ENCODE peak calls at places on chromosome 18, in six cellular contexts. H is IMR-90, E is cardiac fibroblast, R is kidney, J is heart right ventricle, U is cardiac muscle cell. W is an unnamed sample.

GRCh38 chr18:7360606-7361170 is 129.8 kb downstream of the LRRC30 start:
- DNase-seq in J (no peak), E (no peak), H (no peak), U (no peak), R (no peak), W (no peak)

GRCh38 chr18:79454034-79454735 is 58.5 kb downstream of the NFATC1 start:
- DNase-seq in E (peak; percentile 52), H (peak; percentile 10), R (no peak), U (no peak), J (peak; percentile 36), W (peak; percentile 55)

GRCh38 chr18:61569176-61569892 is 236.1 kb downstream of the CDH20 start:
- DNase-seq in H (peak; percentile 80), U (no peak), J (peak; percentile 63), R (no peak), E (peak; percentile 81), W (peak; percentile 80)

GRCh38 chr18:32208012-32208411 is 18.2 kb downstream of the MEP1B start:
- DNase-seq in J (no peak), H (no peak), U (no peak), R (no peak), E (no peak), W (no peak)

GRCh38 chr18:38491195-38491594 is 925.6 kb upstream of the CELF4 start:
- DNase-seq in U (no peak), R (no peak), J (no peak), E (no peak), H (no peak), W (no peak)

GRCh38 chr18:79679552-79680099 is at the start of gene CTDP1:
- DNase-seq in J (peak; percentile 90), E (peak; percentile 95), H (peak; percentile 91), R (peak; percentile 98), U (peak; percentile 97), W (peak; percentile 96)

GRCh38 chr18:830315-830901 is 18.4 kb upstream of the YES1 start:
- DNase-seq in H (peak; percentile 67), J (peak; percentile 51), U (no peak), R (no peak), E (peak; percentile 88), W (peak; percentile 81)

GRCh38 chr18:23732439-23732838 is 43.2 kb downstream of the LAMA3 start:
- DNase-seq in E (no peak), U (no peak), J (no peak), H (no peak), R (no peak), W (no peak)

GRCh38 chr18:37563810-37564511 is 1.6 kb downstream of the CELF4 start:
- DNase-seq in J (no peak), R (no peak), U (no peak), H (no peak), E (no peak), W (no peak)

GRCh38 chr18:47586418-47586817 is 335.0 kb upstream of the SKOR2 start:
- DNase-seq in H (no peak), J (no peak), R (no peak), U (no peak), E (no peak), W (no peak)

GRCh38 chr18:22695674-22696073 is 237.5 kb upstream of the RBBP8 start:
- DNase-seq in U (no peak), R (no peak), E (no peak), J (no peak), H (no peak), W (no peak)

GRCh38 chr18:22699629-22700028 is 233.5 kb upstream of the RBBP8 start:
- DNase-seq in R (no peak), U (no peak), J (no peak), E (no peak), H (no peak), W (no peak)

GRCh38 chr18:22698711-22699110 is 234.4 kb upstream of the RBBP8 start:
- DNase-seq in R (no peak), U (no peak), H (no peak), E (no peak), J (no peak), W (no peak)

GRCh38 chr18:22694954-22695353 is 238.2 kb upstream of the RBBP8 start:
- DNase-seq in H (peak; percentile 98), E (peak; percentile 92), R (peak; percentile 77), U (no peak), J (peak; percentile 43), W (peak; percentile 96)

GRCh38 chr18:22697561-22697960 is 235.6 kb upstream of the RBBP8 start:
- DNase-seq in U (no peak), E (no peak), J (no peak), H (no peak), R (no peak), W (no peak)
- H3K4me3 ChIP-seq in U (no peak overlapping the region), E (no peak overlapping the region), J (no peak overlapping the region), H (no peak overlapping the region), R (no peak overlapping the region), W (no peak overlapping the region)

DNA sequence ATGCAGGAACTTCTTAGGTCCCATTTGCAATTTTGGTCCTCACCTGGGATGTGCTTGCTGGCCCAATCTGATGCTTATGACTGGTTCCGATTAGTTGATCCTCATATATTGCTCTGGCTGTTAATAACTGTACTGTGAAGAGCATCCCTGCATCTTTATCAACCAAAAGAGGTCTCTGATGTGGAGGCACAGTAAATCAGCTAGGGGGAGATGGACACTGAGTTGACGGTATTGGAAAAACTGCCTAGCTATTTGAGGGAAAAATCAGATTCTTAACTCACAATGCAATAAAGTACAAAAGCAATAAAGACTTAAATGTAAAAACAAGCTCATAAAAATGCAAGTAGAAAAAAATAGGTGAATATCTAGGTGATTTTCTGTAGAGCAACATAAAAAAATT is 188.0 kb upstream of the TCF4 start:
- DNase-seq in U (no peak), H (no peak), J (no peak), E (no peak), R (no peak), W (no peak)
- TF ChIP-seq CTCF in U (no peak), H (no peak), J (peak; percentile 44), E (no peak), R (no peak), W (peak; percentile 27)

GRCh38 chr18:59957957-59958356 is 58.2 kb downstream of the PMAIP1 start:
- DNase-seq in U (peak; percentile 96), J (peak; percentile 55), R (no peak), E (peak; percentile 51), H (peak; percentile 83), W (peak; percentile 68)
- H3K4me3 ChIP-seq in U (no peak overlapping the region), J (no peak overlapping the region), R (no peak overlapping the region), E (no peak overlapping the region), H (no peak overlapping the region), W (no peak overlapping the region)

GRCh38 chr18:3221496-3221895 is 1.7 kb upstream of the MYOM1 start:
- DNase-seq in J (no peak), H (no peak), U (no peak), E (no peak), R (no peak), W (no peak)
- TF ChIP-seq CTCF in J (no peak), H (no peak), U (no peak), E (no peak), R (no peak), W (no peak)

GRCh38 chr18:13376298-13376840 is 157.8 kb downstream of the LDLRAD4 start:
- DNase-seq in R (no peak), E (no peak), J (no peak), H (no peak), U (no peak), W (peak; percentile 36)

GRCh38 chr18:13379062-13379800 is 160.7 kb downstream of the LDLRAD4 start:
- DNase-seq in E (no peak), H (no peak), U (peak; percentile 72), J (no peak), R (no peak), W (no peak)

GRCh38 chr18:13378150-13378549 is 159.6 kb downstream of the LDLRAD4 start:
- DNase-seq in J (no peak), R (no peak), H (no peak), U (no peak), E (no peak), W (no peak)

GRCh38 chr18:13376841-13377351 is 158.3 kb downstream of the LDLRAD4 start:
- DNase-seq in E (no peak), U (no peak), J (no peak), R (no peak), H (no peak), W (no peak)

DNA sequence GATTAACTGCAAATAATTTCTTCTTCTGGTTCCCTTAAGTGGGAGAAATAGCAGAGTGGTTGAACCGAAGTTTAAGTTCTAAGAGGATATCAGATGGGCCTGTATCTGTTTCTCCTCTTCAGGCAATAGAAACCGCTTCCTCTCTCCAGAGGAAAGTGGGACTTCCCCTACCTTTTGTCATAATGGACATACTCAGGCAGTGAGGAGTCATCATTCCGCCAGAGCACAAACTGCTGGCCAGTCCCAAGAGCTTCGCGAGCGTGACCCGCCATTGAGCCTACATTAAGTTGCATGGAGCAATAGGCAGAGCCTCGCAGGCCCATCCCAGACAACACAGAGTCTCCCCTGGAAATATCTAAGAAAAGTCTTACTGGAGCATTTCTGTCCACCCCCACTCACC is 158.9 kb downstream of the LDLRAD4 start:
- DNase-seq in R (no peak), H (peak; percentile 13), E (no peak), U (no peak), J (no peak), W (no peak)
- H3K4me3 ChIP-seq in R (no peak overlapping the region), H (no peak overlapping the region), E (no peak overlapping the region), U (no peak overlapping the region), J (no peak overlapping the region), W (no peak overlapping the region)

DNA sequence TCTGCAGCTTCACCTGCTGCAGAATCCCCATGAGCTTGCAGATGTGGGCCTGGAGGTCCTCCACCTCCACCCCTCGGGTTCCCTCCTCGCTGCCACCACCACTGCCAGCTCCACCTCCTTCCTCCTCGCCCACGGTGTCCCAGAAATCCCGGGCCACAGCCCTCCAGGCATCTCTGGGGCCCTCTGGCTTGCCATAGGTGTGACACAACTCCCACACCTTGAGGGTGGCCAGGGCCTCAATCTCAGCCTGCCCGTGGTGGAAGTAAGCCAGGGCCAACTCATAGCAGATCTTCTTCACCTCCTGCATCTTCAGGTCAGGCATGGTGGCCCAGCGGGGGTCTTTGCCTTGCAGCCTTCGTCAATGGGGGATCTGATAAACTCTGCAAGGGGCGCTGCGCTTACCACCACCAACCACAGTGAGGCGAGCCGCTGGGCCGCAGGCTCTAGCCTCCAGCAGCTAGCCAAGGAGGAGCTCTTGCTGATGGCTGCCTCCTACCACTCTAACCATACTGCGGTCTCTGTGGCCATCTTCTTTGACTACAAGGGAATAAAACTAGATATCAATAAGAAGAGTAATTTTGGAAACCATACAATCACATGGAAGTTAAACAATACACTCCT is 36.1 kb upstream of the ANKRD62 start:
- DNase-seq in J (no peak), H (no peak), E (no peak), R (no peak), U (no peak), W (no peak)
- TF ChIP-seq CTCF in J (no peak), H (no peak), E (no peak), R (no peak), U (no peak), W (peak; percentile 7)

GRCh38 chr18:41872206-41872605 is 82.8 kb upstream of the PIK3C3 start:
- DNase-seq in J (no peak), R (no peak), E (no peak), U (no peak), H (no peak), W (no peak)

GRCh38 chr18:41870817-41871216 is 84.2 kb upstream of the PIK3C3 start:
- DNase-seq in R (no peak), H (peak; percentile 49), U (no peak), E (no peak), J (no peak), W (no peak)

GRCh38 chr18:41871229-41872000 is 83.6 kb upstream of the PIK3C3 start:
- DNase-seq in H (no peak), J (no peak), E (no peak), R (no peak), U (no peak), W (no peak)

GRCh38 chr18:41873730-41874129 is 81.3 kb upstream of the PIK3C3 start:
- DNase-seq in U (no peak), H (no peak), J (no peak), R (no peak), E (no peak), W (no peak)

GRCh38 chr18:41875094-41875780 is 79.8 kb upstream of the PIK3C3 start:
- DNase-seq in U (no peak), J (no peak), H (peak; percentile 73), E (peak; percentile 40), R (no peak), W (peak; percentile 61)
- H3K4me3 ChIP-seq in U (no peak overlapping the region), J (no peak overlapping the region), H (no peak overlapping the region), E (no peak overlapping the region), R (no peak overlapping the region), W (no peak overlapping the region)